ENCODE peak calls at places on chromosomes 13 and 19, in ten cellular contexts. F is foreskin fibroblast, O is HS-27A, M is NCI-H526, Q is neural crest cell, Z is naive B cell, C is neural progenitor cell, G is GM20000, U is choroid plexus epithelial cell, I is aorta. D is an unnamed sample.

GRCh38 chr19:17680235-17680722 is 7.9 kb downstream of the UNC13A start:
- DNase-seq in F (peak), O (peak), M (no peak), Q (peak), Z (peak), C (peak), G (peak), U (peak), I (peak), D (no peak)

GRCh38 chr19:7177926-7178325 is 108.4 kb downstream of the ZNF557 start:
- DNase-seq in F (peak), O (no peak), M (no peak), Q (no peak), Z (no peak), C (no peak), G (no peak), U (no peak), I (no peak), D (no peak)

GRCh38 chr19:40658031-40658430 is 32.4 kb downstream of the NUMBL start:
- DNase-seq in F (no peak), O (no peak), M (no peak), Q (no peak), Z (no peak), C (no peak), G (no peak), U (no peak), I (no peak), D (no peak)

GRCh38 chr19:48625891-48626327 is 6.6 kb downstream of the SPHK2 start:
- DNase-seq in F (no peak), O (no peak), M (no peak), Q (no peak), Z (no peak), C (no peak), G (no peak), U (no peak), I (no peak), D (no peak)

GRCh38 chr13:27120811-27121210 is 50.8 kb downstream of the USP12 start:
- DNase-seq in F (peak), O (no peak), M (no peak), Q (no peak), Z (no peak), C (no peak), G (no peak), U (peak), I (no peak), D (no peak)

GRCh38 chr19:45922281-45922680 is 7.7 kb upstream of the NANOS2 start:
- DNase-seq in F (no peak), O (no peak), M (no peak), Q (no peak), Z (no peak), C (peak), G (no peak), U (no peak), I (no peak), D (no peak)

GRCh38 chr13:26721251-26721939 is 39.2 kb downstream of the GPR12 start:
- DNase-seq in F (no peak), O (no peak), M (no peak), Q (no peak), Z (no peak), C (no peak), G (peak), U (peak), I (peak), D (no peak)

GRCh38 chr13:40193290-40194203 is 472.9 kb downstream of the FOXO1 start:
- DNase-seq in F (peak), O (no peak), M (no peak), Q (no peak), Z (no peak), C (no peak), G (no peak), U (no peak), I (peak), D (no peak)

GRCh38 chr13:44337581-44337980 is 36.0 kb upstream of the SERP2 start:
- DNase-seq in F (no peak), O (no peak), M (no peak), Q (no peak), Z (no peak), C (no peak), G (no peak), U (no peak), I (no peak), D (no peak)

GRCh38 chr13:111326981-111327642 is 6.7 kb downstream of the TEX29 start:
- DNase-seq in F (no peak), O (no peak), M (no peak), Q (no peak), Z (no peak), C (no peak), G (no peak), U (no peak), I (no peak), D (no peak)

GRCh38 chr13:47671762-47672161 is 329.3 kb downstream of the SUCLA2 start:
- DNase-seq in F (no peak), O (no peak), M (no peak), Q (no peak), Z (no peak), C (no peak), G (no peak), U (no peak), I (no peak), D (no peak)

GRCh38 chr19:21921691-21922180 is 85.8 kb upstream of the ZNF43 start:
- DNase-seq in F (no peak), O (no peak), M (no peak), Q (no peak), Z (no peak), C (no peak), G (no peak), U (no peak), I (no peak), D (no peak)

GRCh38 chr19:39444598-39445257 is 654 bp upstream of the SUPT5H start:
- DNase-seq in F (peak), O (no peak), M (no peak), Q (no peak), Z (no peak), C (no peak), G (no peak), U (peak), I (no peak), D (no peak)

GRCh38 chr19:10553087-10553667 is 9.5 kb downstream of the ATG4D start:
- DNase-seq in F (no peak), O (no peak), M (no peak), Q (no peak), Z (peak), C (no peak), G (peak), U (no peak), I (no peak), D (no peak)

GRCh38 chr19:6059996-6060599 is 50.2 kb downstream of the RFX2 start:
- DNase-seq in F (no peak), O (no peak), M (no peak), Q (no peak), Z (no peak), C (no peak), G (no peak), U (no peak), I (no peak), D (no peak)

GRCh38 chr19:35784401-35785086 is 9.2 kb downstream of the ARHGAP33 start:
- DNase-seq in F (no peak), O (no peak), M (no peak), Q (no peak), Z (no peak), C (peak), G (no peak), U (no peak), I (no peak), D (no peak)

GRCh38 chr19:14979498-14980255 is at the start of gene SLC1A6:
- DNase-seq in F (no peak), O (no peak), M (no peak), Q (peak), Z (no peak), C (peak), G (no peak), U (no peak), I (no peak), D (no peak)

GRCh38 chr13:76813874-76814273 is 72.3 kb downstream of the KCTD12 start:
- DNase-seq in F (no peak), O (no peak), M (no peak), Q (no peak), Z (no peak), C (no peak), G (no peak), U (no peak), I (no peak), D (no peak)

GRCh38 chr13:27016871-27017270 is 154.7 kb downstream of the USP12 start:
- DNase-seq in F (no peak), O (no peak), M (no peak), Q (no peak), Z (no peak), C (no peak), G (no peak), U (no peak), I (no peak), D (no peak)

GRCh38 chr19:46474211-46474610 is 2.8 kb upstream of the PNMA8A start:
- DNase-seq in F (no peak), O (no peak), M (no peak), Q (no peak), Z (no peak), C (no peak), G (no peak), U (no peak), I (no peak), D (no peak)

GRCh38 chr13:113918580-113918979 is 54.7 kb upstream of the GAS6 start:
- DNase-seq in F (no peak), O (no peak), M (no peak), Q (no peak), Z (no peak), C (no peak), G (no peak), U (no peak), I (no peak), D (no peak)

GRCh38 chr13:83722443-83722842 is 159.8 kb downstream of the SLITRK1 start:
- DNase-seq in F (no peak), O (no peak), M (no peak), Q (no peak), Z (no peak), C (no peak), G (no peak), U (no peak), I (no peak), D (no peak)

GRCh38 chr19:9952276-9952675 is 16.0 kb upstream of the OLFM2 start:
- DNase-seq in F (no peak), O (no peak), M (no peak), Q (no peak), Z (no peak), C (no peak), G (no peak), U (no peak), I (no peak), D (no peak)

GRCh38 chr13:20525144-20525600 is 485 bp downstream of the CRYL1 start:
- DNase-seq in F (peak), O (no peak), M (no peak), Q (no peak), Z (no peak), C (peak), G (peak), U (no peak), I (peak), D (no peak)

GRCh38 chr13:35256459-35257148 is 219.9 kb downstream of the MAB21L1 start:
- DNase-seq in F (no peak), O (no peak), M (no peak), Q (no peak), Z (no peak), C (no peak), G (no peak), U (no peak), I (no peak), D (no peak)

GRCh38 chr19:49117677-49118564 is 1.0 kb downstream of the C19orf73 start:
- DNase-seq in F (no peak), O (no peak), M (no peak), Q (no peak), Z (no peak), C (no peak), G (no peak), U (no peak), I (peak), D (no peak)

GRCh38 chr13:75705395-75705794 is 69.3 kb downstream of the LMO7 start:
- DNase-seq in F (peak), O (no peak), M (no peak), Q (no peak), Z (no peak), C (no peak), G (no peak), U (peak), I (no peak), D (no peak)

GRCh38 chr13:114009590-114010400 is 35.9 kb upstream of the C13orf46 start:
- DNase-seq in F (no peak), O (no peak), M (no peak), Q (no peak), Z (no peak), C (no peak), G (no peak), U (no peak), I (no peak), D (peak)

GRCh38 chr13:73835138-73835721 is 299.0 kb downstream of the KLF12 start:
- DNase-seq in F (peak), O (no peak), M (peak), Q (no peak), Z (peak), C (peak), G (peak), U (peak), I (no peak), D (no peak)

GRCh38 chr13:76969488-76970365 is 21.4 kb downstream of the ACOD1 start:
- DNase-seq in F (peak), O (no peak), M (no peak), Q (no peak), Z (no peak), C (peak), G (no peak), U (peak), I (no peak), D (no peak)

GRCh38 chr19:2171349-2172145 is 7.8 kb downstream of the DOT1L start:
- DNase-seq in F (no peak), O (no peak), M (no peak), Q (no peak), Z (peak), C (peak), G (peak), U (peak), I (no peak), D (no peak)

GRCh38 chr19:35120898-35121297 is 5.3 kb downstream of the FXYD3 start:
- DNase-seq in F (no peak), O (no peak), M (no peak), Q (no peak), Z (no peak), C (no peak), G (no peak), U (no peak), I (no peak), D (no peak)

GRCh38 chr19:51572415-51572814 is 1.3 kb downstream of the ZNF175 start:
- DNase-seq in F (no peak), O (no peak), M (no peak), Q (no peak), Z (no peak), C (no peak), G (no peak), U (peak), I (no peak), D (no peak)

GRCh38 chr19:31501427-31502195 is 152.4 kb upstream of the TSHZ3 start:
- DNase-seq in F (no peak), O (no peak), M (no peak), Q (no peak), Z (no peak), C (no peak), G (no peak), U (no peak), I (no peak), D (peak)

GRCh38 chr19:7482584-7483439 is 6.0 kb downstream of the PEX11G start:
- DNase-seq in F (peak), O (no peak), M (peak), Q (no peak), Z (no peak), C (peak), G (no peak), U (no peak), I (peak), D (peak)